ENCODE peak calls at places on chromosomes 13 and 19, in nine cellular contexts. R is body of pancreas, F is omental fat pad, L is IMR-90, J is gastrocnemius medialis, V is GM12865, I is AG09319, E is kidney, C is Calu3. H is an unnamed sample.

GRCh38 chr13:71874490-71874889 is 7.5 kb upstream of the DACH1 start:
- DNase-seq in E (no peak), R (no peak), F (no peak), J (no peak), V (no peak), I (no peak), C (no peak), L (no peak), H (no peak)

GRCh38 chr13:104740616-104741222 is 1674.5 kb upstream of the SLC10A2 start:
- DNase-seq in E (no peak), F (no peak), L (no peak), I (no peak), J (no peak), R (no peak), C (no peak), V (no peak), H (no peak)

GRCh38 chr13:65468628-65469027 is 1761.5 kb downstream of the PCDH9 start:
- DNase-seq in R (no peak), J (no peak), I (no peak), V (no peak), C (no peak), F (no peak), L (peak), E (no peak), H (peak)

GRCh38 chr13:89574077-89574476 is 1773.4 kb upstream of the MIR17HG start:
- DNase-seq in F (no peak), I (no peak), V (no peak), C (no peak), L (no peak), J (no peak), R (no peak), E (no peak), H (no peak)

GRCh38 chr19:1503089-1503924 is 9.5 kb downstream of the ADAMTSL5 start:
- DNase-seq in E (no peak), R (peak), J (no peak), C (peak), F (no peak), I (no peak), V (peak), L (peak), H (no peak)

GRCh38 chr19:13796301-13797057 is 1.2 kb downstream of the ZSWIM4 start:
- DNase-seq in C (peak), J (peak), L (peak), E (peak), F (peak), I (peak), V (peak), R (peak), H (peak)

GRCh38 chr19:56119585-56119978 is 1.5 kb downstream of the ZNF787 start:
- DNase-seq in C (peak), F (no peak), J (no peak), R (no peak), L (peak), E (no peak), V (no peak), I (no peak), H (no peak)

GRCh38 chr13:42876810-42877550 is 95.6 kb downstream of the FAM216B start:
- DNase-seq in R (no peak), C (no peak), L (peak), E (no peak), F (no peak), J (no peak), I (no peak), V (peak), H (peak)

GRCh38 chr19:1411255-1412191 is 4.1 kb downstream of the DAZAP1 start:
- DNase-seq in C (no peak), L (peak), R (peak), V (no peak), I (no peak), E (peak), F (no peak), J (peak), H (peak)

GRCh38 chr13:103006706-103007426 is 59.4 kb downstream of the SLC10A2 start:
- DNase-seq in C (no peak), E (no peak), L (no peak), V (peak), J (no peak), F (no peak), R (no peak), I (no peak), H (no peak)

GRCh38 chr13:36343766-36344165 is 2.4 kb downstream of the SPART start:
- DNase-seq in C (no peak), V (no peak), E (no peak), I (no peak), L (no peak), R (no peak), F (no peak), J (no peak), H (no peak)

GRCh38 chr13:113852536-113853517 is 11.0 kb downstream of the GAS6 start:
- DNase-seq in E (peak), R (peak), L (no peak), V (no peak), I (no peak), J (no peak), F (peak), C (no peak), H (no peak)

GRCh38 chr13:110419391-110419791 is 112.3 kb downstream of the COL4A2 start:
- DNase-seq in I (no peak), L (no peak), C (peak), E (no peak), R (no peak), V (no peak), F (no peak), J (no peak), H (no peak)

GRCh38 chr13:114222461-114222968 is 12.2 kb upstream of the CDC16 start:
- DNase-seq in E (no peak), F (no peak), J (no peak), C (no peak), I (no peak), L (peak), V (peak), R (peak), H (no peak)

GRCh38 chr13:76737526-76737925 is 148.7 kb downstream of the KCTD12 start:
- DNase-seq in J (no peak), V (no peak), L (no peak), R (no peak), C (no peak), I (no peak), E (no peak), F (no peak), H (no peak)

GRCh38 chr19:31759359-31759758 is 410.1 kb upstream of the TSHZ3 start:
- DNase-seq in J (no peak), L (no peak), I (no peak), E (no peak), V (no peak), R (no peak), C (no peak), F (no peak), H (no peak)

GRCh38 chr19:55882626-55883025 is 46.3 kb downstream of the NLRP4 start:
- DNase-seq in I (no peak), F (no peak), J (no peak), R (no peak), C (no peak), V (no peak), E (no peak), L (no peak), H (no peak)

GRCh38 chr13:24851546-24851945 is 87.6 kb downstream of the RNF17 start:
- DNase-seq in F (no peak), E (no peak), I (no peak), C (no peak), V (no peak), J (no peak), L (peak), R (no peak), H (no peak)

GRCh38 chr13:100536643-100537180 is 51.9 kb downstream of the GGACT start:
- DNase-seq in R (no peak), V (no peak), I (no peak), E (no peak), F (no peak), L (no peak), C (no peak), J (no peak), H (no peak)

GRCh38 chr19:34321735-34322134 is 43.3 kb upstream of the GPI start:
- DNase-seq in V (no peak), L (no peak), E (no peak), C (no peak), R (no peak), J (no peak), F (no peak), I (no peak), H (no peak)

GRCh38 chr19:45468159-45468651 is 409 bp downstream of the FOSB start:
- DNase-seq in L (no peak), J (peak), C (peak), V (peak), R (peak), E (peak), I (no peak), F (no peak), H (no peak)

GRCh38 chr13:47337781-47338507 is 441.1 kb upstream of the HTR2A start:
- DNase-seq in E (no peak), I (no peak), R (no peak), C (no peak), L (peak), F (no peak), J (no peak), V (no peak), H (peak)

GRCh38 chr13:113920606-113921306 is 53.1 kb downstream of the C13orf46 start:
- DNase-seq in F (peak), E (no peak), R (no peak), L (no peak), I (no peak), V (no peak), J (no peak), C (no peak), H (no peak)

GRCh38 chr13:50400930-50401553 is 385.8 kb downstream of the KCNRG start:
- DNase-seq in J (no peak), C (no peak), F (no peak), V (no peak), L (peak), E (no peak), I (peak), R (no peak), H (no peak)

GRCh38 chr13:43363156-43363918 is 340.0 kb downstream of the DNAJC15 start:
- DNase-seq in V (no peak), E (no peak), F (no peak), C (no peak), R (no peak), L (peak), J (no peak), I (peak), H (no peak)

GRCh38 chr19:16262618-16263017 is 62.0 kb upstream of the KLF2 start:
- DNase-seq in F (no peak), C (no peak), L (no peak), V (no peak), J (no peak), E (peak), R (peak), I (no peak), H (no peak)

GRCh38 chr13:100382787-100383186 is 205.8 kb downstream of the GGACT start:
- DNase-seq in I (no peak), J (no peak), L (peak), R (no peak), E (no peak), C (no peak), F (no peak), V (no peak), H (no peak)

GRCh38 chr19:50835103-50835784 is 1.9 kb upstream of the KLK15 start:
- DNase-seq in I (no peak), E (no peak), L (no peak), F (no peak), C (no peak), J (no peak), R (peak), V (no peak), H (no peak)

GRCh38 chr19:3868770-3869456 is at the start of gene ZFR2:
- DNase-seq in F (no peak), L (no peak), C (no peak), E (no peak), J (no peak), V (no peak), R (no peak), I (no peak), H (no peak)

GRCh38 chr19:5294403-5295160 is 46.0 kb downstream of the PTPRS start:
- DNase-seq in R (no peak), C (no peak), J (no peak), V (no peak), E (no peak), L (no peak), I (no peak), F (no peak), H (no peak)

GRCh38 chr13:72205773-72206172 is 338.8 kb upstream of the DACH1 start:
- DNase-seq in C (no peak), L (no peak), E (no peak), I (no peak), J (no peak), V (no peak), F (no peak), R (no peak), H (no peak)

GRCh38 chr19:15995536-15995935 is 46.7 kb downstream of the OR10H4 start:
- DNase-seq in R (peak), I (no peak), J (no peak), V (no peak), L (no peak), E (no peak), C (no peak), F (no peak), H (no peak)

GRCh38 chr19:39592381-39592780 is 9.9 kb upstream of the LGALS13 start:
- DNase-seq in E (no peak), R (no peak), L (no peak), I (no peak), F (no peak), V (no peak), C (no peak), J (no peak), H (no peak)

GRCh38 chr13:71964491-71965108 is 97.6 kb upstream of the DACH1 start:
- DNase-seq in E (no peak), F (no peak), J (no peak), C (no peak), L (no peak), R (no peak), I (no peak), V (peak), H (no peak)

DNA sequence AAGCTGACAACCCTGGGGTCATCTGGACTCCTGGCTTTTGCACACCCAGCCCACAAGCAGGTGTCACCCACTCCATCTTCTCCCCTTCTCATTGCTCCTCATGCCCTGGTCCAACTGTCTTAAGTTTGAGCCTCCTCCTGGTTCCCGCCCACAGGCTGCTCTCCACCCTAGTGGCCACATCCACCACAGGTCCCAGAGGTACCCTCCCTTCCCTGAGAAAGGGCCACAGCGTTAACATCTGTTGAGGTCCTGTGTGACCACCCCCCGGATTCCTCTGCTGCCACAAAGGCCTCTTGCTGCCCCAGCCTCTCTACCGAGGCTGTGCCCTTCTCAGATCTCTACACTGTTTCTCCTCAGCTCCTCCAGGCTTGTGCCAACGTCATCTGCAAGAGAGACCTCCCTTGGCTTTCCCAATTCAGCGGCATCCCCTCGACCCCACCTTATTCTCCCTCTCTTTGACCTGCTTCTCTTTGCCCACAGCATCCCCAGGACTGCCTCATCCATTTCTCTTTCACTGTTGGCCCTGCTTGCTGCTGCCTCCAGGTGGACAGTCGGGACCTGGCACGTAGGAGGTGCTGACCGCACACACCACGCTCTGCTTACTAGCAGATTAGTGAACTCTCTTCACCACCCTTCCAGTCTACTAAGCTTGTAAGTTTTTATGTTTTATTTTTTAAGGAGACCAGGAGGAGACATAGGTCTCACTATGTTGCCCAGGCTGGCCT is 33.3 kb downstream of the SUGP2 start:
- DNase-seq in E (no peak), R (no peak), I (no peak), V (no peak), J (no peak), L (peak), C (peak), F (no peak), H (no peak)
- TF ChIP-seq CTCF in E (peak), R (no peak), I (peak), V (no peak), J (no peak), L (peak), C (no peak), F (no peak), H (peak)

DNA sequence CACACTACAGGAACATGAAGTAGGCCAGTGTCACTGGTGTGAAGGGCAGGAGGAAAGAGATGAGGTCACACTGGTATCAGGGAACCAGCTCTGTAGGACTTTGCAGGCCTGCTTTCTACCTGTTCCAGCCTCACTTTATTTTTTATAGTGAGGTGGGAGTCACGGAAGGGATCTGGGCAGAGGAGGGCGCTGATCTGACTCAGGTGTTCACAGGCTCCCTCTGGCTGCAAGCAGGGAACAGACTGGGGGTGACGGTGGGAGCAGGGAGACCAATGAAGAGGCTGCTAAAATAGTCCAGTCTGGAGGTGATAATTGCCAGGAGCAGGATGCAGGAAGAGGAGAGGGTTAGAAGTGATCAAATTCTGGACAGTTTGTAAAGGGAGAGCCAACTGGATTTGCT is 2.8 kb downstream of the THAP8 start:
- DNase-seq in E (no peak), R (no peak), L (no peak), F (no peak), V (no peak), C (peak), J (no peak), I (no peak), H (no peak)
- TF ChIP-seq CTCF in E (no peak), R (no peak), L (peak), F (no peak), V (no peak), C (no peak), J (no peak), I (peak), H (peak)

DNA sequence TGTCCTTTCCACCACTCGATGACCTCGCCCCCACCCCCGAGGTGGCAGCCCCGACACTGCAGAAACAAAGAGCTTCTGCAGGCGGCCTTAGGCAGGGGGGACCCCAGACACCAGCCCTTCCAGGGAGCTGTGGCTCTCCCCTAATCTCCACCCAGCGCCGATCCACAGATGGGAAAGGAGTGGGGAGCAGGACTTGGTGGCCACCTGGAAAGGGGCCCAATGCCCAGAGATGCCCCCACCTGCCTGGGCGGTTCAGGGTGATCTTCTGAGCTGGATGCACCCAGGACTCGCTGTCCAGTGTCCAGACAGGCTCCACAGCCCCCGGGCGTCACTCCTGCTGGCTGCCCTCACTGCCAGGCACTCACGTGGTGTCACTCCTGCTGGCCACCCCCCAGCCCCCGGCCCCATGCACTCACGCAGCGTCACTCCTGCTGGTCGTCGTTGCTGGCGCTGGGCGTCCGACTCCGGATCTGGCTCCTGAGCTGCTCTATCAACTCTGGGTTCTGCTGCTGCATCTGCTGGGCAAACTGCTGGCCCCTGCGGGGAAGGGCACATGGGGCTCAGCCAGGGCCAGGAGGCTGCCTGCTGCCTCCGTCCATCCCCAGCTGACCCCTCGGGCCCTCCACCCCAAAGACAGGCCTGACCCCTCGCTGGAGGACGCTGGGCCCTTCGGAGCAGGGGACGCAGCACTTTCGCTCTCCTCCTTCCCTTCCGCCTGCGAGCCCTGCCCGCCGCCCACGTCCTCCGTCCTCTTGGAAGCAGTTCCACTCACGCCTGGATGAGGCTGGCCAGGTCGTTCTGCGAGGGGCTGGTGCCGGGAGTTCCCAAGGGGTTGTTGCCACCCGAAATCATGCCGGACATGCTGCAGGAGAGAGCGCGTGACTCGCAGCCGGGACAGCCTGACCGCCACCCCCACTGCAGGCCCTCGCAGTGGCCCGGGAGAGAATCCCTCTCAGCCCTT is 17.4 kb upstream of the SLC39A3 start:
- DNase-seq in R (no peak), F (no peak), C (no peak), L (no peak), J (no peak), E (no peak), I (no peak), V (no peak), H (no peak)
- TF ChIP-seq CTCF in R (no peak), F (no peak), C (no peak), L (no peak), J (no peak), E (no peak), I (no peak), V (no peak), H (no peak)

DNA sequence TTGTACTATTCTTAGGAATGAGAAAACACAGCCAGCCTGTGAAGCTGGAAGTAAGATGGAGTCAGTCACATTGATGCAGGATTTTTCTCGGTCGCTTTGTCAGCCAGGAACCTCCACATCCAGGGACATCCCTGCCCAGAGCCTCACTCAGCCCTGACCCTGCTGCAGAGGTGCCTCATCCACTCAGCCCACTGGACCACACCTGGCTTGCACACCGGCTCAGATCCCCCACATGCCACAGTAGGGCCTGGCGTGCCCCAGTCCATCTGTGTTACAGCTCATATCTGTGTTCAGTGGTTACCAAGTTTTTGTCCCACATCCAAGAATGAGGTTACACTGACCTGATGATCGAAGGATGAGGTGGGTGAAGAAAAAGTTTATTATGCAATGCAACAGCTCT is 1315.4 kb downstream of the SLITRK1 start:
- DNase-seq in J (no peak), R (no peak), L (no peak), C (no peak), V (no peak), E (no peak), I (no peak), F (no peak), H (no peak)
- TF ChIP-seq CTCF in J (no peak), R (no peak), L (no peak), C (no peak), V (no peak), E (no peak), I (no peak), F (no peak), H (no peak)

GRCh38 chr19:10430505-10431253 is 10.3 kb downstream of the PDE4A start:
- DNase-seq in R (peak), I (peak), J (no peak), L (peak), C (no peak), V (peak), F (no peak), E (peak), H (no peak)

GRCh38 chr19:10431943-10432735 is 11.8 kb downstream of the PDE4A start:
- DNase-seq in R (peak), F (no peak), I (no peak), E (peak), L (no peak), J (peak), V (peak), C (peak), H (no peak)

GRCh38 chr19:10432736-10433130 is 12.4 kb downstream of the PDE4A start:
- DNase-seq in E (no peak), L (no peak), C (no peak), J (peak), I (no peak), R (peak), F (no peak), V (no peak), H (no peak)

GRCh38 chr19:10433131-10433536 is 12.8 kb downstream of the PDE4A start:
- DNase-seq in V (no peak), F (no peak), I (no peak), C (no peak), R (peak), J (peak), L (no peak), E (no peak), H (no peak)

GRCh38 chr19:10431254-10431942 is 11.1 kb downstream of the PDE4A start:
- DNase-seq in C (no peak), J (no peak), F (no peak), L (no peak), V (peak), E (peak), I (no peak), R (no peak), H (no peak)
- TF ChIP-seq CTCF in C (no peak), J (peak), F (no peak), L (no peak), V (peak), E (peak), I (no peak), R (no peak), H (no peak)